ENCODE peak calls at places on chromosomes 13 and 19, in nine cellular contexts. One of them, this sample, is unnamed.

GRCh38 chr19:41785653-41786052 is 10.7 kb upstream of the CEACAM3 start:
- DNase-seq in brain microvascular endothelial cell: peak
- DNase-seq in endothelial cell: peak
- DNase-seq in right lobe of liver: peak
- DNase-seq in vagina: no peak
- DNase-seq in progenitor cell of endocrine pancreas: peak
- DNase-seq in CD8-positive, alpha-beta T cell: peak
- DNase-seq in HFFc6: peak
- DNase-seq in neural crest cell: peak
- DNase-seq in this sample: no peak

GRCh38 chr19:36638862-36639510 is 27.7 kb downstream of the ZNF461 start:
- DNase-seq in endothelial cell: no peak
- DNase-seq in brain microvascular endothelial cell: no peak
- DNase-seq in HFFc6: no peak
- DNase-seq in right lobe of liver: no peak
- DNase-seq in CD8-positive, alpha-beta T cell: no peak
- DNase-seq in neural crest cell: no peak
- DNase-seq in progenitor cell of endocrine pancreas: no peak
- DNase-seq in vagina: no peak
- DNase-seq in this sample: no peak

GRCh38 chr19:41225238-41226052 is 6.4 kb downstream of the AXL start:
- DNase-seq in brain microvascular endothelial cell: peak
- DNase-seq in neural crest cell: no peak
- DNase-seq in right lobe of liver: peak
- DNase-seq in CD8-positive, alpha-beta T cell: peak
- DNase-seq in HFFc6: peak
- DNase-seq in vagina: peak
- DNase-seq in endothelial cell: no peak
- DNase-seq in progenitor cell of endocrine pancreas: no peak
- DNase-seq in this sample: no peak

GRCh38 chr13:107765724-107766436 is 449.5 kb downstream of the LIG4 start:
- DNase-seq in CD8-positive, alpha-beta T cell: no peak
- DNase-seq in vagina: no peak
- DNase-seq in brain microvascular endothelial cell: no peak
- DNase-seq in right lobe of liver: no peak
- DNase-seq in HFFc6: no peak
- DNase-seq in neural crest cell: no peak
- DNase-seq in endothelial cell: no peak
- DNase-seq in progenitor cell of endocrine pancreas: no peak
- DNase-seq in this sample: no peak

GRCh38 chr19:39824143-39825092 is 9.5 kb downstream of the DYRK1B start:
- DNase-seq in progenitor cell of endocrine pancreas: peak
- DNase-seq in brain microvascular endothelial cell: peak
- DNase-seq in vagina: no peak
- DNase-seq in endothelial cell: peak
- DNase-seq in neural crest cell: peak
- DNase-seq in CD8-positive, alpha-beta T cell: peak
- DNase-seq in right lobe of liver: peak
- DNase-seq in HFFc6: peak
- DNase-seq in this sample: peak

GRCh38 chr19:43624933-43625332 is 5.5 kb upstream of the ZNF428 start:
- DNase-seq in neural crest cell: no peak
- DNase-seq in endothelial cell: peak
- DNase-seq in brain microvascular endothelial cell: no peak
- DNase-seq in CD8-positive, alpha-beta T cell: peak
- DNase-seq in vagina: no peak
- DNase-seq in HFFc6: no peak
- DNase-seq in right lobe of liver: peak
- DNase-seq in progenitor cell of endocrine pancreas: no peak
- DNase-seq in this sample: no peak

GRCh38 chr13:30149248-30149647 is 158.1 kb downstream of the KATNAL1 start:
- DNase-seq in brain microvascular endothelial cell: no peak
- DNase-seq in progenitor cell of endocrine pancreas: no peak
- DNase-seq in HFFc6: no peak
- DNase-seq in neural crest cell: no peak
- DNase-seq in CD8-positive, alpha-beta T cell: no peak
- DNase-seq in vagina: no peak
- DNase-seq in endothelial cell: no peak
- DNase-seq in right lobe of liver: no peak
- DNase-seq in this sample: no peak

GRCh38 chr19:1064661-1065605 is 2.0 kb upstream of the ARHGAP45 start:
- DNase-seq in right lobe of liver: peak
- DNase-seq in neural crest cell: peak
- DNase-seq in CD8-positive, alpha-beta T cell: peak
- DNase-seq in vagina: no peak
- DNase-seq in brain microvascular endothelial cell: no peak
- DNase-seq in endothelial cell: peak
- DNase-seq in HFFc6: no peak
- DNase-seq in progenitor cell of endocrine pancreas: peak
- DNase-seq in this sample: no peak

GRCh38 chr19:368624-369020 is 24.0 kb upstream of the MIER2 start:
- DNase-seq in brain microvascular endothelial cell: no peak
- DNase-seq in endothelial cell: no peak
- DNase-seq in right lobe of liver: no peak
- DNase-seq in neural crest cell: no peak
- DNase-seq in progenitor cell of endocrine pancreas: no peak
- DNase-seq in vagina: no peak
- DNase-seq in CD8-positive, alpha-beta T cell: no peak
- DNase-seq in HFFc6: no peak
- DNase-seq in this sample: peak

GRCh38 chr19:30552593-30552992 is 180.4 kb downstream of the ZNF536 start:
- DNase-seq in progenitor cell of endocrine pancreas: no peak
- DNase-seq in neural crest cell: no peak
- DNase-seq in brain microvascular endothelial cell: no peak
- DNase-seq in CD8-positive, alpha-beta T cell: no peak
- DNase-seq in HFFc6: no peak
- DNase-seq in endothelial cell: no peak
- DNase-seq in right lobe of liver: no peak
- DNase-seq in vagina: no peak
- DNase-seq in this sample: no peak

GRCh38 chr13:44298314-44298713 is 75.3 kb upstream of the SERP2 start:
- DNase-seq in progenitor cell of endocrine pancreas: no peak
- DNase-seq in vagina: no peak
- DNase-seq in brain microvascular endothelial cell: no peak
- DNase-seq in CD8-positive, alpha-beta T cell: no peak
- DNase-seq in endothelial cell: no peak
- DNase-seq in neural crest cell: no peak
- DNase-seq in right lobe of liver: no peak
- DNase-seq in HFFc6: peak
- DNase-seq in this sample: no peak

GRCh38 chr13:114112826-114113322 is 19.5 kb downstream of the RASA3 start:
- DNase-seq in brain microvascular endothelial cell: no peak
- DNase-seq in HFFc6: no peak
- DNase-seq in progenitor cell of endocrine pancreas: no peak
- DNase-seq in endothelial cell: no peak
- DNase-seq in neural crest cell: no peak
- DNase-seq in CD8-positive, alpha-beta T cell: peak
- DNase-seq in right lobe of liver: peak
- DNase-seq in vagina: no peak
- DNase-seq in this sample: no peak

GRCh38 chr13:114113961-114114360 is 18.5 kb downstream of the RASA3 start:
- DNase-seq in vagina: no peak
- DNase-seq in brain microvascular endothelial cell: no peak
- DNase-seq in progenitor cell of endocrine pancreas: no peak
- DNase-seq in right lobe of liver: no peak
- DNase-seq in neural crest cell: no peak
- DNase-seq in CD8-positive, alpha-beta T cell: peak
- DNase-seq in endothelial cell: no peak
- DNase-seq in HFFc6: no peak
- DNase-seq in this sample: no peak

GRCh38 chr13:114115796-114116195 is 16.6 kb downstream of the RASA3 start:
- DNase-seq in progenitor cell of endocrine pancreas: no peak
- DNase-seq in brain microvascular endothelial cell: no peak
- DNase-seq in neural crest cell: no peak
- DNase-seq in endothelial cell: no peak
- DNase-seq in right lobe of liver: peak
- DNase-seq in vagina: no peak
- DNase-seq in HFFc6: no peak
- DNase-seq in CD8-positive, alpha-beta T cell: peak
- DNase-seq in this sample: no peak

GRCh38 chr13:114116734-114117133 is 15.7 kb downstream of the RASA3 start:
- DNase-seq in progenitor cell of endocrine pancreas: no peak
- DNase-seq in brain microvascular endothelial cell: no peak
- DNase-seq in vagina: no peak
- DNase-seq in neural crest cell: no peak
- DNase-seq in endothelial cell: no peak
- DNase-seq in right lobe of liver: no peak
- DNase-seq in CD8-positive, alpha-beta T cell: peak
- DNase-seq in HFFc6: no peak
- DNase-seq in this sample: no peak

GRCh38 chr13:114115191-114115671 is 17.2 kb downstream of the RASA3 start:
- DNase-seq in CD8-positive, alpha-beta T cell: peak
- DNase-seq in right lobe of liver: peak
- DNase-seq in vagina: no peak
- DNase-seq in endothelial cell: no peak
- DNase-seq in progenitor cell of endocrine pancreas: no peak
- DNase-seq in neural crest cell: no peak
- DNase-seq in brain microvascular endothelial cell: peak
- DNase-seq in HFFc6: peak
- DNase-seq in this sample: no peak
- TF ChIP-seq CTCF in CD8-positive, alpha-beta T cell: no peak
- TF ChIP-seq CTCF in right lobe of liver: no peak
- TF ChIP-seq CTCF in vagina: no peak
- TF ChIP-seq CTCF in endothelial cell: no peak
- TF ChIP-seq CTCF in progenitor cell of endocrine pancreas: no peak
- TF ChIP-seq CTCF in neural crest cell: no peak
- TF ChIP-seq CTCF in brain microvascular endothelial cell: peak
- TF ChIP-seq CTCF in HFFc6: peak
- TF ChIP-seq CTCF in this sample: peak

GRCh38 chr19:34428549-34429285 is 536 bp downstream of the UBA2 start:
- DNase-seq in CD8-positive, alpha-beta T cell: peak
- DNase-seq in progenitor cell of endocrine pancreas: no peak
- DNase-seq in HFFc6: peak
- DNase-seq in neural crest cell: no peak
- DNase-seq in endothelial cell: peak
- DNase-seq in vagina: no peak
- DNase-seq in brain microvascular endothelial cell: no peak
- DNase-seq in right lobe of liver: peak
- DNase-seq in this sample: no peak
- TF ChIP-seq CTCF in CD8-positive, alpha-beta T cell: no peak
- TF ChIP-seq CTCF in progenitor cell of endocrine pancreas: no peak
- TF ChIP-seq CTCF in HFFc6: no peak
- TF ChIP-seq CTCF in neural crest cell: no peak
- TF ChIP-seq CTCF in endothelial cell: no peak
- TF ChIP-seq CTCF in vagina: no peak
- TF ChIP-seq CTCF in brain microvascular endothelial cell: no peak
- TF ChIP-seq CTCF in right lobe of liver: no peak
- TF ChIP-seq CTCF in this sample: no peak

GRCh38 chr13:111906816-111907215 is 160.1 kb upstream of the SOX1 start:
- DNase-seq in brain microvascular endothelial cell: no peak
- DNase-seq in progenitor cell of endocrine pancreas: peak
- DNase-seq in CD8-positive, alpha-beta T cell: no peak
- DNase-seq in vagina: peak
- DNase-seq in endothelial cell: no peak
- DNase-seq in right lobe of liver: no peak
- DNase-seq in HFFc6: no peak
- DNase-seq in neural crest cell: no peak
- DNase-seq in this sample: peak
- TF ChIP-seq CTCF in brain microvascular endothelial cell: no peak
- TF ChIP-seq CTCF in progenitor cell of endocrine pancreas: no peak
- TF ChIP-seq CTCF in CD8-positive, alpha-beta T cell: no peak
- TF ChIP-seq CTCF in vagina: no peak
- TF ChIP-seq CTCF in endothelial cell: no peak
- TF ChIP-seq CTCF in right lobe of liver: no peak
- TF ChIP-seq CTCF in HFFc6: no peak
- TF ChIP-seq CTCF in neural crest cell: no peak
- TF ChIP-seq CTCF in this sample: no peak

GRCh38 chr13:113273856-113274590 is 23.0 kb upstream of the LAMP1 start:
- DNase-seq in HFFc6: peak
- DNase-seq in neural crest cell: no peak
- DNase-seq in CD8-positive, alpha-beta T cell: no peak
- DNase-seq in endothelial cell: no peak
- DNase-seq in vagina: no peak
- DNase-seq in brain microvascular endothelial cell: peak
- DNase-seq in progenitor cell of endocrine pancreas: no peak
- DNase-seq in right lobe of liver: no peak
- DNase-seq in this sample: no peak

GRCh38 chr13:113272791-113273190 is 24.2 kb upstream of the LAMP1 start:
- DNase-seq in vagina: no peak
- DNase-seq in HFFc6: no peak
- DNase-seq in right lobe of liver: no peak
- DNase-seq in CD8-positive, alpha-beta T cell: no peak
- DNase-seq in endothelial cell: no peak
- DNase-seq in progenitor cell of endocrine pancreas: no peak
- DNase-seq in neural crest cell: no peak
- DNase-seq in brain microvascular endothelial cell: no peak
- DNase-seq in this sample: no peak

DNA sequence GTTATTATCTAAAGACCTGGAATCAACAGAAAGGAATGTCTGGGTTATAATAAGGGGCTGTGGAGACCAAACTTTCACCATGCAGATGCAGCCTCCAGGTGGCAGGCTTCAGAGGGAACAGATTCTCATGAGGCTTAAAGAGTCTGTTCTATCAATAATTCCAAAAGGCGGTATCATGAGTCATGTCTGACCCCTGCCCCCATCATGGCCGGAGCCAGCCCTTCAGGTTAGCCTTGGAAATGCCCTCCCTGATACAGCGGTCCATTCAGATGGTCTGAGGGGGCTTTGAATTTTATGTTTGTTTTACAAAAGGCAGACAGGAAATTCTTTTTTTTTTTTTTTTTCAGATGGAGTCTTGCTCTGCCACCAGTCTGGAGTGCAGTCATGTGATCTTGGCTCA is 21.7 kb upstream of the LAMP1 start:
- DNase-seq in HFFc6: peak
- DNase-seq in CD8-positive, alpha-beta T cell: peak
- DNase-seq in endothelial cell: peak
- DNase-seq in progenitor cell of endocrine pancreas: peak
- DNase-seq in vagina: no peak
- DNase-seq in right lobe of liver: peak
- DNase-seq in brain microvascular endothelial cell: peak
- DNase-seq in neural crest cell: peak
- DNase-seq in this sample: no peak
- TF ChIP-seq CTCF in HFFc6: peak
- TF ChIP-seq CTCF in CD8-positive, alpha-beta T cell: peak
- TF ChIP-seq CTCF in endothelial cell: peak
- TF ChIP-seq CTCF in progenitor cell of endocrine pancreas: peak
- TF ChIP-seq CTCF in vagina: no peak
- TF ChIP-seq CTCF in right lobe of liver: peak
- TF ChIP-seq CTCF in brain microvascular endothelial cell: peak
- TF ChIP-seq CTCF in neural crest cell: peak
- TF ChIP-seq CTCF in this sample: peak

DNA sequence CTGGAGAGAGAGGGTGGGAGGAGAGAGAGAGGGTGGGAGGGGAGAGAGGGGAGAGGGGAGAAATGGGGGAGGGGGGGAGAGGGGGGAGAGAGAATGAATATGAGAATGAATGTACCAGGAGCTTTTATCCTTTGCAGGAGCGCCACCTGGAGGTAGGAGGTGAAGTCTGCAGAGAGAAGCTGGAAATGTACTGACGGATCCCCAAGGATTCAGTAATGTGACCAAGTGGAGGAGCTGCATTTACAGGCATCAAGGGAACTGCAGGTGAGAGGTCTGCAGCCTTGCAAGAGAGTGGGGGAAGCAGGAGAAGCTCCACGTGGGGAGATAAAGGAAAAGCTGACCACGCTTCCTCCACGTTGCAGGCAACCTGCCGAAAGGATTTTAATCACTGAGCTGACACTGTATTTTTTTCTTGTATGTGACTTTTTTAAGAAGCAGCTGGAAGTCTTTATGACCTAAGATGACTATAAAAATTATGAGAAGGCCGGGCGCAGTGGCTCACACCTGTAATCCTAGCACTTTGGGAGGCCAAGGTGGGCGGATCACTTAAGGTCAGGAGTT is 33.7 kb downstream of the VSTM1 start:
- DNase-seq in endothelial cell: peak
- DNase-seq in vagina: no peak
- DNase-seq in neural crest cell: peak
- DNase-seq in progenitor cell of endocrine pancreas: peak
- DNase-seq in right lobe of liver: peak
- DNase-seq in brain microvascular endothelial cell: peak
- DNase-seq in HFFc6: peak
- DNase-seq in CD8-positive, alpha-beta T cell: peak
- DNase-seq in this sample: no peak
- TF ChIP-seq CTCF in endothelial cell: peak
- TF ChIP-seq CTCF in vagina: no peak
- TF ChIP-seq CTCF in neural crest cell: peak
- TF ChIP-seq CTCF in progenitor cell of endocrine pancreas: peak
- TF ChIP-seq CTCF in right lobe of liver: peak
- TF ChIP-seq CTCF in brain microvascular endothelial cell: peak
- TF ChIP-seq CTCF in HFFc6: peak
- TF ChIP-seq CTCF in CD8-positive, alpha-beta T cell: peak
- TF ChIP-seq CTCF in this sample: peak